ENCODE peak calls at places on chromosomes 6 and 20, in five cellular contexts. C, B, M, K and G are unnamed samples.

GRCh38 chr6:138498575-138499302 is 555 bp downstream of the NHSL1 start:
- DNase-seq in K (no peak), M (no peak), B (no peak), C (no peak), G (no peak)

GRCh38 chr6:144477396-144477795 is 192.3 kb downstream of the UTRN start:
- DNase-seq in C (peak), K (peak), B (no peak), M (no peak), G (no peak)

GRCh38 chr6:101486124-101486523 is 92.6 kb downstream of the GRIK2 start:
- DNase-seq in K (no peak), C (no peak), B (no peak), M (no peak), G (no peak)

GRCh38 chr20:36754656-36755222 is 8.8 kb upstream of the NDRG3 start:
- DNase-seq in M (peak), B (no peak), C (peak), K (peak), G (peak)

GRCh38 chr6:7894272-7895124 is 16.1 kb downstream of the TXNDC5 start:
- DNase-seq in C (no peak), K (no peak), B (no peak), M (no peak), G (no peak)

GRCh38 chr6:97497713-97498331 is 214.8 kb upstream of the MMS22L start:
- DNase-seq in C (peak), M (peak), K (peak), B (peak), G (peak)

GRCh38 chr6:132354517-132355167 is 46.6 kb downstream of the MOXD1 start:
- DNase-seq in K (no peak), C (peak), B (peak), M (no peak), G (no peak)

GRCh38 chr6:125781307-125781868 is 9.4 kb upstream of the NCOA7 start:
- DNase-seq in K (peak), B (no peak), M (no peak), C (peak), G (no peak)

GRCh38 chr6:14066782-14067406 is 50.7 kb upstream of the CD83 start:
- DNase-seq in C (peak), B (no peak), K (peak), M (peak), G (peak)

GRCh38 chr6:7624781-7625710 is 35.0 kb downstream of the SNRNP48 start:
- DNase-seq in C (no peak), K (no peak), M (no peak), B (no peak), G (no peak)

GRCh38 chr20:57124800-57125399 is 141.5 kb downstream of the BMP7 start:
- DNase-seq in B (no peak), C (no peak), M (no peak), K (no peak), G (peak)

GRCh38 chr6:167797079-167797870 is 29.4 kb upstream of the AFDN start:
- DNase-seq in C (no peak), K (no peak), B (no peak), M (no peak), G (peak)

GRCh38 chr20:36493801-36494114 is 47.6 kb upstream of the MYL9 start:
- DNase-seq in K (peak), M (no peak), B (peak), C (peak), G (no peak)

GRCh38 chr6:84434550-84434949 is 207.1 kb upstream of the CEP162 start:
- DNase-seq in C (no peak), B (no peak), M (no peak), K (no peak), G (no peak)